ENCODE peak calls at places on chromosome 5, in four cellular contexts. L is K562, I is GM12878, P is HepG2. V is an unnamed sample.

GRCh38 chr5:38692780-38693507 is 136.5 kb upstream of the LIFR start:
- DNase-seq in L (no peak), I (no peak), P (no peak), V (no peak)

GRCh38 chr5:14144586-14145355 is 1.6 kb downstream of the TRIO start:
- DNase-seq in L (peak; percentile 29), I (peak; percentile 76), P (no peak), V (peak; percentile 81)

GRCh38 chr5:171810217-171810616 is 24.6 kb downstream of the SMIM23 start:
- DNase-seq in L (no peak), I (no peak), P (no peak), V (no peak)

GRCh38 chr5:57172466-57172961 is 1.3 kb upstream of the GPBP1 start:
- DNase-seq in L (no peak), I (no peak), P (no peak), V (peak; percentile 33)

GRCh38 chr5:55918097-55919035 is 67.2 kb downstream of the IL31RA start:
- DNase-seq in L (no peak), I (no peak), P (no peak), V (no peak)

GRCh38 chr5:56011835-56012234 is 17.1 kb upstream of the IL6ST start:
- DNase-seq in L (no peak), I (no peak), P (no peak), V (no peak)

GRCh38 chr5:123245689-123246088 is 156.6 kb downstream of the PRDM6 start:
- DNase-seq in L (no peak), I (no peak), P (no peak), V (no peak)

GRCh38 chr5:145887976-145888574 is 15.3 kb upstream of the GRXCR2 start:
- DNase-seq in L (peak; percentile 46), I (no peak), P (peak; percentile 56), V (peak; percentile 40)

GRCh38 chr5:18394154-18394804 is 760.0 kb downstream of the TAF11L14 start:
- DNase-seq in L (peak; percentile 41), I (no peak), P (peak; percentile 15), V (peak; percentile 41)

DNA sequence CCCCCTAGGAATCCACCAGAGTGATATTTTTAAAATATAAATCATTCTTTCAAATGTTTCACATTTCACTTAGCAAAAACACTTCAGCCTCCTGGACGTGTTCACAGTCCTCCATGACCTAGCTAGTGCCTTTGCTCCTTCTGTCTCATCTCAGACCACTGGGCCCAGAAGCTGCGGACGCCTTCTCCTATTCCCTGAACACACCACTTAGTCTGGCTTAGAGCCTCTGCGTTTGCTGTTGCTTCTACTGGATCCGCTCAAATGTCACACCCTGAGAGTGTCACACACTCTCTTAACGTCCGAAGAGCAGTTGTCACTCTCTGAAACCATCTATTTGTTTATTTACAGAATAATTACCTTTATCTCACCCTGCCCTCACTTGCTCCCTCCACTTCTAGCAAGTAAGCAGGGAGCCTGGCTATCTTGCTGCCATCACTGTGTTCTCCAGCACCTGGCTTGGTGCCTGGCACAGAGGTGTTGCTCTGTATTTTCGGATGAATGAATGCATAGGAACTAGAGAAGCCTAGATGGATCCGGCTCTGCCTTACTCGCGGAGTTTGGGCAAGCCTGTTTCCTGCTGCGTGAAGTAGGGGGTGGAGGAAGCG is 1.2 kb upstream of the GRK6 start:
- DNase-seq in L (no peak), I (no peak), P (no peak), V (no peak)
- TF ChIP-seq MYC in L (no peak), I (no peak), P (no peak), V (no peak)

GRCh38 chr5:159901308-159901707 is 15.0 kb upstream of the ADRA1B start:
- DNase-seq in L (no peak), I (no peak), P (no peak), V (no peak)

GRCh38 chr5:159904874-159905273 is 11.4 kb upstream of the ADRA1B start:
- DNase-seq in L (no peak), I (no peak), P (no peak), V (no peak)

GRCh38 chr5:159901772-159902171 is 14.5 kb upstream of the ADRA1B start:
- DNase-seq in L (no peak), I (no peak), P (no peak), V (no peak)

GRCh38 chr5:159903134-159903533 is 13.1 kb upstream of the ADRA1B start:
- DNase-seq in L (no peak), I (no peak), P (no peak), V (no peak)

DNA sequence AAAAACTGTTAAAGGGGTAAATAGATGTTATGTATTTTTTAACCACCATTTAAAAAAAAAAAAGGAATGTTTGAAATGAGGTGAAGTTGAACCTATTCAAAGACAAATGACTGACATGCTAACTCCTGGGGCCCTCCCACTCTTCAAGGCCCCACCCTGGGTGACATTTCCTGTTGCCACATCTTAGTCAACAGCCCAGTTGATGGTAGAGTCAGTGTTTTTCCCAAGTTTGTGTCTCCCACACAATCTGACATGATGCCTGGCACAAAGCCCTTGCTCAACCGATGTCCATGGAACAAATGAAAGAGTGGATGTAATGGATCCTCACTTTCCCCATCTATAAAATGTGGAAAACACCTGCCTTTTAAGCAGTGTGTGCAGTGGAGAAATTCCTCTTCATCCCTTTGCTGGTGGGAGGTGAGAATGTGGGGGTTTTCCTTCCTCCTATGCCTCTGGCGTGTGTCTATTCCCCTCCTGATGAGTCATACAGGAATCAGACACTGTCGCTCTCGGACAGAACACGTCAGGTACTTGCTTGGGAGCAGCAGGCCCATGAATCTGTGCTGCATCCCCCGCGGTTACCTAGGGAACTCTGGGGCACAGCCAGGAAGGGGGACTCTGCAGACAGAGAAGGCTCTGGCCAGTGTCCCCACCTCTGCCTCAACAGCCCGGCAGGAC is 13.7 kb upstream of the ADRA1B start:
- DNase-seq in L (no peak), I (no peak), P (no peak), V (peak; percentile 89)
- TF ChIP-seq CHD4 in L (no peak), I (no peak), P (no peak), V (no peak)

GRCh38 chr5:147789820-147790219 is 7.3 kb upstream of the JAKMIP2 start:
- DNase-seq in L (no peak), I (no peak), P (no peak), V (no peak)

GRCh38 chr5:147786115-147786514 is 3.6 kb upstream of the JAKMIP2 start:
- DNase-seq in L (no peak), I (no peak), P (no peak), V (no peak)

GRCh38 chr5:147784596-147784995 is 2.1 kb upstream of the JAKMIP2 start:
- DNase-seq in L (no peak), I (no peak), P (no peak), V (no peak)

GRCh38 chr5:147791181-147791580 is 8.7 kb upstream of the JAKMIP2 start:
- DNase-seq in L (no peak), I (no peak), P (no peak), V (no peak)

GRCh38 chr5:147788023-147788422 is 5.5 kb upstream of the JAKMIP2 start:
- DNase-seq in L (no peak), I (no peak), P (no peak), V (no peak)
- TF ChIP-seq MYC in L (no peak), I (no peak), P (no peak), V (no peak)

GRCh38 chr5:165497707-165498106 is 1992.3 kb downstream of the MAT2B start:
- DNase-seq in L (no peak), I (no peak), P (no peak), V (peak; percentile 64)
- TF ChIP-seq CHD4 in L (no peak), I (no peak), P (no peak), V (no peak)

GRCh38 chr5:111649516-111649915 is 107.5 kb downstream of the NREP start:
- DNase-seq in L (no peak), I (no peak), P (no peak), V (no peak)

GRCh38 chr5:111653408-111653807 is 103.6 kb downstream of the NREP start:
- DNase-seq in L (no peak), I (no peak), P (no peak), V (no peak)

GRCh38 chr5:111656580-111656979 is 100.4 kb downstream of the NREP start:
- DNase-seq in L (no peak), I (no peak), P (no peak), V (no peak)

DNA sequence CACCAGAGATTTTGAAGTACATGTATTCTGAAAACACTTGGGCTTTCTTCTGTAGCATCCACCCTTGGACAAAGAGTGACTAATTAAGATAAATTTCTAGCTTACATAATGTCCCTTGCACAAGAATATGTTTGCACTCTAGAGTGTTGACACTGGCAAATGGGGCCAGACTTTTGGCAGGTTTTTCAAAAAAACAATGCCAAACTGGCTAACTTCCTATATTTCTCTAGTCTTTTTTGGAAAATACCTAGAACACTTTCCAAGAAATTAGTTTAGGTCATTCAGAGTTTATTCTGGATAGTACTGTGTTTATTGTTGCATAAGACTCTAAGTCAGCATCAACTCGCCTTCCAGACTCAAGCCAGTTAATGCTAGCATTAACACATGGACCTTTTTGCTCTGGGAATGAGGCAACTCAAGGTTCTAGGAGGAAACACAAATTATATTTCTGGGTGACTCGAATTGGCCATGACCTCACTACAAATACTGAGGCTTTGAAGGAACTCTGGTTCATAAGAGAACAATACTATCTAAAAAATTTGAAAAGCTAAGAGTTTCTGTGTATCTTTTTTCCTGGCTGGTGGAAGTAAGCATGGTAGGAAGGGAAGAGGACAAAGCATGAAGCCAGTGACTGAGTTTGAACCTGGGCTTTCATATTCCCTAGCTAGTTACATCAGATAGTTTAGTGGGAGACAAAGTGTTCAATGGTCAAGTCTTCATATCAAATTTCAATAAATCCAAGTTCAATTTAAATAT is 101.6 kb downstream of the NREP start:
- DNase-seq in L (no peak), I (no peak), P (peak; percentile 1), V (no peak)
- TF ChIP-seq MYC in L (no peak), I (no peak), P (no peak), V (no peak)

DNA sequence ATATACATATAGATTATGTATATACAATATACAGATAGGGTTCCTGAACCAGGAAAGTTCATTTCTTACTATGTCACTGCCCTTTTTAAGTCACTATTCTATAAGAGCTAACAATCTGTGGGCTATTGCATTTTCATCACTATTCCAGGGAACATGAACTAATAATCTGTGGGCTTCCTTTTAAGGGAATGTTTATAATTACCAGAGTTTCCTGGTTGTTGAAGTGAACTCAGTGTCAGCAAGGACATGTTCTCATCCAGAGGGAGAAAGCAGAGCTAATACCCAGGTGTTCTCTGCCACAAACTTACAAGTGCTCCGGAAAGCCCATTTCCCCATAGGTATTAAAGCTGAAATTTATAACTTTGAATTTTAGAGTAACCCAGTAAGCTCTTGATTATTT is 69.6 kb downstream of the CWC27 start:
- DNase-seq in L (no peak), I (no peak), P (no peak), V (no peak)
- TF ChIP-seq CHD4 in L (no peak), I (no peak), P (no peak), V (no peak)

GRCh38 chr5:10760033-10760975 is 730 bp downstream of the DAP start:
- DNase-seq in L (peak; percentile 46), I (no peak), P (peak; percentile 78), V (peak; percentile 48)

GRCh38 chr5:10757043-10757442 is 4.0 kb downstream of the DAP start:
- DNase-seq in L (no peak), I (no peak), P (no peak), V (no peak)

GRCh38 chr5:10753178-10753577 is 7.9 kb downstream of the DAP start:
- DNase-seq in L (no peak), I (no peak), P (no peak), V (no peak)

GRCh38 chr5:10759111-10759510 is 1.9 kb downstream of the DAP start:
- DNase-seq in L (no peak), I (no peak), P (no peak), V (no peak)

DNA sequence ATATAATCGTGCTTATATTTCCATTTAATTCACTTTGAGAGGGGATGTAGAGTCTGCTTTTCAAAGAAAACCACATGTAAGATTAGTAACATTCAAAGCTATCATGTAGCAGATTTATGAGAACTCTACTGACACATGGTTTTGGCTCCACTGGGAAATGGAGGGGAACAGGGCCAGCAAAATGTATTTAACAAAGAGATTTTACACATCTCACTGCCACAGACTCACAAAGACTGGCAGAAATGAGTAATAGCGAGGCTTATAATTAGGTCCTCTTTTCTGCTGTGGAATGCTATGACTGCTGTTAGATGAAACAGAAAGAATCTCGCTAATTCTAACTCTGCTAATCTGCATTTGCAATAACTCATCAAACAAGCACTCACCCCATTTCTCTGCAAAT is 4.5 kb downstream of the DAP start:
- DNase-seq in L (no peak), I (peak; percentile 36), P (no peak), V (no peak)
- TF ChIP-seq MYC in L (no peak), I (no peak), P (no peak), V (no peak)